ENCODE peak calls at places on chromosomes 4 and X, in six cellular contexts. V is HepG2, R is WTC11, B is endothelial cell of umbilical vein, E is K562, M is H1. F is an unnamed sample.

GRCh38 chr4:86368433-86368832 is 8.6 kb upstream of the MAPK10 start:
- DNase-seq in V (no peak), R (no peak), B (no peak), E (no peak), M (no peak), F (no peak)

GRCh38 chr4:143406523-143406922 is 69.8 kb downstream of the GAB1 start:
- DNase-seq in V (peak; percentile 4), R (no peak), B (peak; percentile 94), E (peak; percentile 31), M (no peak), F (no peak)

GRCh38 chr4:76570141-76570989 is 135.3 kb downstream of the SHROOM3 start:
- DNase-seq in V (peak; percentile 90), R (no peak), B (no peak), E (no peak), M (no peak), F (peak; percentile 67)

GRCh38 chrX:119401569-119401968 is 2.4 kb downstream of the SLC25A43 start:
- DNase-seq in V (no peak), R (no peak), B (no peak), E (no peak), M (no peak), F (no peak)

GRCh38 chr4:94446386-94446785 is 5.4 kb upstream of the PDLIM5 start:
- DNase-seq in V (no peak), R (no peak), B (no peak), E (no peak), M (no peak), F (no peak)

GRCh38 chr4:184824081-184824775 is 1.5 kb downstream of the ACSL1 start:
- DNase-seq in V (no peak), R (no peak), B (peak; percentile 13), E (no peak), M (no peak), F (no peak)

GRCh38 chr4:158818595-158818994 is 49.8 kb downstream of the FNIP2 start:
- DNase-seq in V (no peak), R (no peak), B (peak; percentile 17), E (no peak), M (no peak), F (no peak)

GRCh38 chr4:37793562-37793961 is 32.9 kb upstream of the PGM2 start:
- DNase-seq in V (peak; percentile 27), R (no peak), B (peak; percentile 13), E (no peak), M (no peak), F (peak; percentile 17)

GRCh38 chr4:65453398-65453797 is 216.9 kb downstream of the EPHA5 start:
- DNase-seq in V (no peak), R (no peak), B (no peak), E (no peak), M (no peak), F (no peak)

GRCh38 chr4:4720671-4721070 is 138.8 kb upstream of the MSX1 start:
- DNase-seq in V (no peak), R (no peak), B (no peak), E (no peak), M (no peak), F (no peak)

GRCh38 chr4:115433501-115433900 is 320.1 kb upstream of the NDST4 start:
- DNase-seq in V (no peak), R (no peak), B (no peak), E (no peak), M (no peak), F (no peak)

GRCh38 chr4:8077181-8078108 is 81.2 kb downstream of the ABLIM2 start:
- DNase-seq in V (no peak), R (no peak), B (no peak), E (no peak), M (no peak), F (no peak)

GRCh38 chrX:129759576-129760061 is 20.1 kb upstream of the SASH3 start:
- DNase-seq in V (no peak), R (no peak), B (peak; percentile 18), E (peak; percentile 62), M (no peak), F (no peak)

GRCh38 chrX:118761950-118762725 is 34.7 kb downstream of the IL13RA1 start:
- DNase-seq in V (no peak), R (no peak), B (no peak), E (peak; percentile 8), M (no peak), F (no peak)

GRCh38 chr4:142516686-142517145 is 329.4 kb downstream of the INPP4B start:
- DNase-seq in V (no peak), R (no peak), B (no peak), E (no peak), M (no peak), F (no peak)

GRCh38 chr4:1192091-1192492 is 19.7 kb upstream of the SPON2 start:
- DNase-seq in V (no peak), R (no peak), B (peak; percentile 93), E (peak; percentile 46), M (no peak), F (peak; percentile 46)

GRCh38 chrX:119468930-119469635 is 839 bp downstream of the SLC25A5 start:
- DNase-seq in V (peak; percentile 45), R (peak; percentile 85), B (peak; percentile 81), E (peak; percentile 94), M (peak; percentile 86), F (peak; percentile 84)

GRCh38 chrX:26845051-26845450 is 618.1 kb downstream of the PPP4R3C start:
- DNase-seq in V (no peak), R (no peak), B (peak; percentile 75), E (no peak), M (no peak), F (no peak)

GRCh38 chr4:156545003-156545785 is 426.4 kb downstream of the PDGFC start:
- DNase-seq in V (no peak), R (no peak), B (peak; percentile 17), E (no peak), M (no peak), F (no peak)

GRCh38 chr4:5338511-5338910 is 287.2 kb downstream of the STK32B start:
- DNase-seq in V (no peak), R (no peak), B (no peak), E (no peak), M (no peak), F (no peak)

GRCh38 chr4:2301221-2301642 is 39.3 kb upstream of the MXD4 start:
- DNase-seq in V (no peak), R (no peak), B (no peak), E (no peak), M (no peak), F (no peak)

GRCh38 chrX:22399793-22400192 is 127.1 kb downstream of the CBLL2 start:
- DNase-seq in V (no peak), R (no peak), B (no peak), E (no peak), M (no peak), F (peak; percentile 48)

GRCh38 chr4:118036336-118036735 is 2.0 kb downstream of the NDST3 start:
- DNase-seq in V (no peak), R (no peak), B (no peak), E (no peak), M (no peak), F (no peak)

GRCh38 chr4:5142726-5143125 is 91.4 kb downstream of the STK32B start:
- DNase-seq in V (peak; percentile 20), R (peak; percentile 60), B (peak; percentile 53), E (peak; percentile 51), M (peak; percentile 56), F (peak; percentile 16)

GRCh38 chr4:108166441-108167315 is 2.1 kb downstream of the LEF1 start:
- DNase-seq in V (peak; percentile 10), R (peak; percentile 71), B (no peak), E (peak; percentile 83), M (peak; percentile 71), F (no peak)
- TF ChIP-seq JUN in V (no peak), R (peak; percentile 37), B (no peak), E (no peak), M (no peak), F (no peak)

GRCh38 chrX:7941390-7942042 is 14.3 kb upstream of the PNPLA4 start:
- DNase-seq in V (peak; percentile 3), R (peak; percentile 9), B (peak; percentile 14), E (no peak), M (no peak), F (peak; percentile 11)
- TF ChIP-seq CTCF in V (peak; percentile 44), R (no peak), B (peak; percentile 6), E (peak; percentile 29), M (no peak), F (peak; percentile 33)

GRCh38 chrX:40843643-40844042 is 108.3 kb upstream of the MED14 start:
- DNase-seq in V (no peak), R (no peak), B (no peak), E (no peak), M (no peak), F (no peak)
- TF ChIP-seq JUN in V (no peak), R (no peak), B (no peak), E (no peak), M (no peak), F (no peak)

GRCh38 chr4:114108869-114109268 is 129.4 kb upstream of the ARSJ start:
- DNase-seq in V (peak; percentile 0), R (no peak), B (peak; percentile 35), E (no peak), M (no peak), F (peak; percentile 39)
- TF ChIP-seq CTCF in V (no peak), R (no peak), B (no peak), E (no peak), M (no peak), F (no peak)

DNA sequence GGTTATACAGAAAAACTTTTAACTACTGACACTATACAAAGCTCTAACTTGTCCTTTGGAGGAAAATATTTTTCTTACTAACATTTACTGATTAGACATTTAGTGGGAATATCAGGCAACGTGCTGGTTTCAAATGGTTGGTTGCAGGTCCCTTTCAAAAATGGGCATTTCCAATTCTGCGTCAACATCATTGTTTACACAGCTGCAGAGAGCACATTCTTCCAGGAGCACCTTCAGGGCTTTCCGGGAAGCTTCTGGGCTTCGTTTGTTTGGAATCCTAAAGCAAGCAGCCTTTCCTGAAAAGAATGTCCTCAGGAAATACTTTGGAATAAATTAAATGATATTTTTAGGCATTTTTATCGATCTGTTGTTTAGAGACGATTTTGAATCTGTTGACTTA is 289.7 kb downstream of the TRIML1 start:
- DNase-seq in V (no peak), R (peak; percentile 31), B (no peak), E (no peak), M (no peak), F (peak; percentile 36)
- TF ChIP-seq JUN in V (no peak), R (no peak), B (no peak), E (no peak), M (no peak), F (no peak)

GRCh38 chr4:169143335-169143734 is 127.4 kb downstream of the SH3RF1 start:
- DNase-seq in V (no peak), R (no peak), B (no peak), E (no peak), M (no peak), F (no peak)
- TF ChIP-seq CTCF in V (no peak), R (no peak), B (no peak), E (no peak), M (no peak), F (no peak)